ENCODE peak calls at places on chromosomes 7 and 10, in five cellular contexts. V is CD8-positive, alpha-beta memory T cell; W is IMR-90; J is Panc1; A is A549. G is an unnamed sample. For H3K4me1, the result is how much of the 10 kb centered on the place peaks cover.

GRCh38 chr7:23863209-23863798 is 153.3 kb downstream of the STK31 start:
- DNase-seq in V (no peak), W (peak), J (peak), A (peak), G (no peak)

GRCh38 chr7:137086896-137087295 is 218.4 kb downstream of the CHRM2 start:
- DNase-seq in V (no peak), W (no peak), J (no peak), A (no peak), G (no peak)

GRCh38 chr7:106793015-106793651 is 71.9 kb upstream of the PIK3CG start:
- DNase-seq in V (no peak), W (peak), J (no peak), A (peak), G (peak)

GRCh38 chr10:111872591-111872990 is 311.0 kb downstream of the GPAM start:
- DNase-seq in V (no peak), W (no peak), J (no peak), A (no peak), G (no peak)

GRCh38 chr10:132710036-132710686 is 75.8 kb downstream of the NKX6-2 start:
- DNase-seq in V (peak), W (no peak), J (no peak), A (no peak), G (no peak)

GRCh38 chr10:110431659-110432058 is 66.0 kb upstream of the DUSP5 start:
- DNase-seq in V (peak), W (no peak), J (no peak), A (no peak), G (no peak)

GRCh38 chr7:55348502-55348901 is 16.6 kb upstream of the LANCL2 start:
- DNase-seq in V (no peak), W (peak), J (no peak), A (no peak), G (no peak)

GRCh38 chr7:118158766-118159165 is 25.2 kb upstream of the LSM8 start:
- DNase-seq in V (no peak), W (no peak), J (no peak), A (no peak), G (no peak)

GRCh38 chr10:32347363-32347735 is 391 bp upstream of the EPC1 start:
- DNase-seq in V (no peak), W (no peak), J (no peak), A (no peak), G (no peak)

GRCh38 chr7:80054356-80054755 is 80.3 kb upstream of the GNAI1 start:
- DNase-seq in V (no peak), W (peak), J (no peak), A (no peak), G (no peak)

GRCh38 chr10:132471125-132471451 is 66.5 kb upstream of the INPP5A start:
- DNase-seq in V (no peak), W (no peak), J (no peak), A (no peak), G (no peak)

GRCh38 chr10:123551259-123551658 is 114.9 kb upstream of the GPR26 start:
- DNase-seq in V (no peak), W (no peak), J (no peak), A (no peak), G (no peak)

GRCh38 chr7:35697414-35698175 is 2.7 kb upstream of the HERPUD2 start:
- DNase-seq in V (no peak), W (peak), J (no peak), A (no peak), G (no peak)

GRCh38 chr7:22808140-22808539 is 14.5 kb downstream of the TOMM7 start:
- DNase-seq in V (no peak), W (no peak), J (no peak), A (no peak), G (no peak)

GRCh38 chr7:23117841-23118240 is 12.3 kb downstream of the KLHL7 start:
- DNase-seq in V (no peak), W (peak), J (no peak), A (no peak), G (no peak)

GRCh38 chr7:5564894-5565293 is 141.3 kb upstream of the TNRC18 start:
- DNase-seq in V (no peak), W (no peak), J (no peak), A (no peak), G (no peak)

DNA sequence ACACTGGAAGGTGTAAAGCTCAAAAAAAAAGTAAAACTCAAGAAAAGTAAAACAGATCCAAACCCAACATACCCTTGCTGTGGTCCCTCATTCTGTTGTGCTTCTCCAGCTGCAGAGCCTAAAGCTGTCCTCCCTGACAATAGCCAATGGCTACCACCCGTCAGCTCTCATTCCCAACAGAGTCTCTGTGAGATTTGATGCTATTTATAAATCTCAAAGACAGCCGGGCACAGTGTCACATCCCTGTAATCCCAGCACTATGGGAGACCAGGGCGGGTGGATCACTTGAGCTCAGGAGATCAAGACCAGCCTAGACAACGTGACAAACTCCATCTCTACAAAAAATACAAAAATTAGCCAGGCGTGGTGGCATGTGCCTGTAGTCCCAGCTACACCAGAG is 116.0 kb downstream of the KMT2E start:
- DNase-seq in V (no peak), W (no peak), J (no peak), A (no peak), G (no peak)
- H3K4me1 ChIP-seq in V (under half), W (under half), J (under half), A (under half), G (under half)

GRCh38 chr7:132547806-132548205 is 28.5 kb downstream of the PLXNA4 start:
- DNase-seq in V (no peak), W (no peak), J (no peak), A (no peak), G (no peak)
- H3K4me1 ChIP-seq in V (under half), W (under half), J (under half), A (under half), G (under half)

GRCh38 chr10:10699427-10699826 is 318.2 kb upstream of the CELF2 start:
- DNase-seq in V (no peak), W (no peak), J (no peak), A (no peak), G (no peak)

DNA sequence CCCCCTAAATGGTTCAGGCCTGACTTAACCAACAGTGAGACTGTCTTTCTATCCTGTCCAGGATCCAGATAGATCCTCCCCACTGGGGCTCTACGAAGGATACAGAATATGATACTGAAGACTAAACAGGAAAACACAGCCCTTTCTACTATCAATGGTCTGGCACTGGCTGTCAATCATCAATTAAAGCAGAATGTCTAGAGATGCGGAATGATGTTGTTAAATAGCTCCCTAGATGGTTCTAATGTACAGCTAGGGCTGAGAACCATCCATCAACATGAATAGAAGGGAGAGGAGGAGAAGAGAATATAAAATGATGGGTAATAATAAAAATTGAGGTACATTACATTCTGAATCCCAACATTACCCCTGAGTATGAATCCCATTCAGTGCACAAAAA is 314.3 kb upstream of the CELF2 start:
- DNase-seq in V (no peak), W (no peak), J (no peak), A (no peak), G (no peak)
- H3K4me1 ChIP-seq in V (under half), W (under half), J (under half), A (under half), G (under half)

DNA sequence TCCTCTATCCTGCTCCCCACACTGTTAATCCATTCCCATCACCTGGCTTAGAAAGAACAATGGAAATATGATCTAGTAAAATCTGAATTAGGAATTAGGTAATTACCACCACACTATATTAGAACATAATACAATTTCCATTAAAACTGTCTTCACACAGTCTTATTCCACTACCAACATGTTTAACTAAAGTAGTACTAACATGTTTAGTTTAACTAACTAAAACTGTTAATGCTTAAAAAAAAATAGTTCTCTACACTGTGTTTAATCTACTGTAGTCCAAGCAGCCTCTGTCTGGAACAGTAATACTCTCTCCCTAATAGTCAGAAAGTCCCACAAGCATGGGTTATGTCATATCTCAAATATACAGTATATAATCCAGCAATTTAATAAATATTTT is 150.8 kb downstream of the SGMS1 start:
- DNase-seq in V (no peak), W (no peak), J (no peak), A (no peak), G (no peak)
- H3K4me1 ChIP-seq in V (under half), W (under half), J (under half), A (under half), G (under half)

GRCh38 chr10:45377858-45378257 is 3.8 kb downstream of the ALOX5 start:
- DNase-seq in V (no peak), W (no peak), J (no peak), A (no peak), G (no peak)

GRCh38 chr10:45375716-45376231 is 1.8 kb downstream of the ALOX5 start:
- DNase-seq in V (no peak), W (no peak), J (no peak), A (no peak), G (no peak)

GRCh38 chr10:45375101-45375500 is 1.1 kb downstream of the ALOX5 start:
- DNase-seq in V (no peak), W (no peak), J (no peak), A (no peak), G (no peak)

GRCh38 chr10:45377321-45377720 is 3.3 kb downstream of the ALOX5 start:
- DNase-seq in V (no peak), W (no peak), J (no peak), A (no peak), G (no peak)

DNA sequence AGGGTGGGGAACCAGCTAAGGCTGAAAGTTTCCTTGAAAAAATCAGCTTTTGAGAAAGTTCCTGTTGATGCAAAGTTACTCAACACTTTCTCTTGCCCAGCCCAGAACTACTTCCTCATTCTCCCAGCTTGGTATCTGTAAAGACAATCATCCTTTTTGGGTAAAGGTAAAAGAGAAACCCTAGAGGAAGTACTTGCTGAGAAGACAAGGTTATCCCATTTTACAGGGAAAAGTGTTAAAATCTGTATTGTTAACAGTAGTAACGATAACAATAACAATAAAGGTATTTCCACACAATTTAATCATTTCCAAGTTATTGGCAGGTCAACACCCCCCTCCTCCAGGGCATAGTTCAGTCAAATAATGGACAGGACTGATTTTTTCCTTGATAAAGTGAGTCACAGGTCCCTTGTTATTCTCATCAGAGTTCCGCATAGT is 2.4 kb downstream of the ALOX5 start:
- DNase-seq in V (no peak), W (no peak), J (no peak), A (no peak), G (no peak)
- H3K4me1 ChIP-seq in V (under half), W (under half), J (under half), A (under half), G (under half)

GRCh38 chr7:134512271-134512670 is 15.1 kb upstream of the AKR1B10 start:
- DNase-seq in V (no peak), W (no peak), J (no peak), A (no peak), G (no peak)

GRCh38 chr7:134514106-134514505 is 13.3 kb upstream of the AKR1B10 start:
- DNase-seq in V (no peak), W (no peak), J (no peak), A (no peak), G (no peak)

GRCh38 chr7:134515569-134516468 is 11.5 kb upstream of the AKR1B10 start:
- DNase-seq in V (no peak), W (peak), J (peak), A (peak), G (no peak)

GRCh38 chr7:134514663-134515062 is 12.7 kb upstream of the AKR1B10 start:
- DNase-seq in V (no peak), W (peak), J (peak), A (peak), G (peak)

DNA sequence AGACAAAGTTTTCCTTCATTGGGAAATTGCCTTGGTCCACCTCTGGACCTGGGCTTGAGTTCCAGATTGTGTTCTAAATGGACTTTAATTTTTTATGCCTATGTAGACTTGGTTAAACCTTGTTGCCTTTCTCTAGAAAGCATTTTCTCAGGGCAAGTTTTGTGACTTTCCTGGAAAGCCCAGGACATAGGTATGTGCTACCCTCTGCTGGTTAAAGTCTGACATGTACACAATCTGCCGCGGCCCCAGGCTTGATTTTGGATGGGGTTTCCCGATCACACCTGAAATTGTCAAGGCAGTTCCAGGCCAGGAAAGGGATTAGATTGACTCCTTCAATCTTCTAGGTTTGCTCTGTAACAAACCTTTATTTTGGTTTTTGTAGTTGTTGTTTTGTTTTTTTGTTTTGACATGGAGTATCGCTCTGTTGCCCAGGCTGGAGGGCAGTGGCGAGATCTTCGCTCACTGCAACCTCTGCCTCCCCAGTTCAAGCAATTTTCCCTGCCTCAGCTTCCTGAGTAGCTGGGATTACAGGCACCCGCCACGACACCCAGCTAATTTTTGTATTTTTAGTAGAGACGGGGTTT is 14.1 kb upstream of the AKR1B10 start:
- DNase-seq in V (no peak), W (peak), J (peak), A (peak), G (no peak)
- H3K4me1 ChIP-seq in V (under half), W (under half), J (under half), A (under half), G (under half)

GRCh38 chr7:28433039-28433438 is 20.7 kb downstream of the CREB5 start:
- DNase-seq in V (no peak), W (no peak), J (no peak), A (no peak), G (no peak)
- H3K4me1 ChIP-seq in V (under half), W (under half), J (under half), A (under half), G (under half)